ENCODE peak calls at places on chromosomes 7 and 10, in six cellular contexts. D is psoas muscle, X is transverse colon, L is IMR-90, C is left lung, W is heart right ventricle. U is an unnamed sample.

GRCh38 chr10:37687581-37687980 is 169.8 kb downstream of the ZNF248 start:
- DNase-seq in W (no peak), X (no peak), L (no peak), D (no peak), C (no peak), U (no peak)

GRCh38 chr10:28946479-28946878 is 269.2 kb downstream of the BAMBI start:
- DNase-seq in L (peak; percentile 79), W (no peak), X (no peak), D (no peak), C (no peak), U (no peak)

GRCh38 chr10:14971867-14972448 is 12.8 kb downstream of the MEIG1 start:
- DNase-seq in W (no peak), L (no peak), X (peak; percentile 38), D (peak; percentile 23), C (no peak), U (no peak)

GRCh38 chr10:14423111-14423744 is 92.5 kb upstream of the FRMD4A start:
- DNase-seq in C (no peak), W (no peak), D (no peak), X (peak; percentile 8), L (no peak), U (no peak)

GRCh38 chr10:96289218-96289910 is 14.9 kb upstream of the DNTT start:
- DNase-seq in L (no peak), D (no peak), X (no peak), C (no peak), W (no peak), U (no peak)

GRCh38 chr7:129212126-129212525 is 12.7 kb upstream of the AHCYL2 start:
- DNase-seq in X (no peak), W (no peak), C (no peak), D (no peak), L (no peak), U (no peak)

GRCh38 chr10:119931873-119932272 is 39.3 kb downstream of the SEC23IP start:
- DNase-seq in C (no peak), D (no peak), W (no peak), L (no peak), X (no peak), U (no peak)

GRCh38 chr10:60914676-60915075 is 29.3 kb downstream of the RHOBTB1 start:
- DNase-seq in D (peak; percentile 46), X (peak; percentile 44), W (peak; percentile 36), L (peak; percentile 93), C (no peak), U (no peak)

GRCh38 chr7:77338260-77338659 is 77.9 kb downstream of the GSAP start:
- DNase-seq in X (no peak), C (no peak), W (no peak), L (no peak), D (no peak), U (no peak)

GRCh38 chr10:481636-482035 is 207.8 kb downstream of the DIP2C start:
- DNase-seq in D (no peak), X (no peak), L (no peak), C (no peak), W (no peak), U (no peak)

GRCh38 chr10:64206409-64206808 is 685.2 kb downstream of the REEP3 start:
- DNase-seq in W (no peak), X (no peak), D (no peak), C (no peak), L (no peak), U (no peak)

GRCh38 chr7:24812313-24812945 is 55.2 kb upstream of the GSDME start:
- DNase-seq in D (peak; percentile 40), X (peak; percentile 61), C (no peak), W (peak; percentile 33), L (peak; percentile 36), U (peak; percentile 45)

GRCh38 chr10:44970812-44971395 is 7.7 kb downstream of the DEPP1 start:
- DNase-seq in C (no peak), X (no peak), D (no peak), L (no peak), W (no peak), U (no peak)

GRCh38 chr7:81402227-81402626 is 367.6 kb downstream of the HGF start:
- DNase-seq in X (no peak), W (no peak), C (no peak), D (no peak), L (no peak), U (no peak)

GRCh38 chr10:45181483-45181882 is 133.9 kb downstream of the OR13A1 start:
- DNase-seq in X (no peak), D (peak; percentile 42), C (no peak), L (peak; percentile 24), W (peak; percentile 11), U (no peak)

GRCh38 chr10:22742678-22743077 is 28.3 kb upstream of the PIP4K2A start:
- DNase-seq in W (no peak), L (no peak), C (no peak), D (no peak), X (no peak), U (no peak)

GRCh38 chr7:46317256-46317655 is 396.2 kb upstream of the IGFBP3 start:
- DNase-seq in X (no peak), L (peak; percentile 46), C (no peak), D (no peak), W (no peak), U (no peak)

GRCh38 chr7:151057737-151057988 is at the start of gene CDK5:
- DNase-seq in L (no peak), D (no peak), X (no peak), C (no peak), W (no peak), U (no peak)

GRCh38 chr10:80211786-80212185 is 6.4 kb upstream of the ANXA11 start:
- DNase-seq in X (no peak), W (no peak), D (no peak), C (no peak), L (no peak), U (no peak)

GRCh38 chr10:4512557-4513286 is 313.3 kb upstream of the AKR1E2 start:
- DNase-seq in D (no peak), W (peak; percentile 58), C (no peak), X (peak; percentile 44), L (peak; percentile 71), U (no peak)

GRCh38 chr7:20798081-20798693 is 11.5 kb upstream of the SP8 start:
- DNase-seq in L (no peak), C (peak; percentile 87), W (no peak), D (peak; percentile 22), X (peak; percentile 69), U (no peak)

GRCh38 chr10:62082729-62083412 is 181.4 kb downstream of the ARID5B start:
- DNase-seq in C (no peak), D (no peak), W (peak; percentile 43), X (peak; percentile 37), L (peak; percentile 74), U (no peak)

GRCh38 chr10:6977641-6978627 is 397.9 kb upstream of the PRKCQ start:
- DNase-seq in D (no peak), W (no peak), C (no peak), L (no peak), X (no peak), U (no peak)

GRCh38 chr10:6119962-6120361 is 31.1 kb downstream of the RBM17 start:
- DNase-seq in D (no peak), X (peak; percentile 69), W (no peak), L (no peak), C (no peak), U (no peak)

GRCh38 chr7:156156734-156157408 is 344.6 kb upstream of the SHH start:
- DNase-seq in D (no peak), W (no peak), C (no peak), L (no peak), X (peak; percentile 34), U (peak; percentile 22)

GRCh38 chr10:89032141-89032814 is 41.7 kb downstream of the FAS start:
- DNase-seq in C (peak; percentile 82), W (no peak), D (no peak), X (no peak), L (peak; percentile 91), U (no peak)

GRCh38 chr10:72321248-72322029 is 33.3 kb downstream of the DNAJB12 start:
- DNase-seq in D (no peak), X (no peak), L (no peak), C (no peak), W (no peak), U (no peak)

DNA sequence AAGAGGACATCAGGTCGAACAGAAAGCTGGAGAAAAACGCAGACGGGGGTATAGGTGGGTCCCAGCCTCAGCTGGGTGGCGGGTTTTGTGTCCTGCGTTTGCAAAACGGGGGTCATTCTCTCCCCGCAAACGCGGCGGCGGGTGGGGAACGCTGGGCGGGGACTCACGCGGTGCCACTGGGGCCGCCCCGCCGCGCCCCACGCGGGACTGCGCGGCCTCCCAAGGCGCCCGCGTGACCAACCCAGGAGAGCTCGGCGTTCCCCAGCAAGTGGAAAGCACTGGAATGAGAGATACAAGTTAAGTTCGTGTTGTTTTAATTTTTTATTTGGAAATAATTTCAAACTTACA is 851 bp upstream of the VIPR2 start:
- DNase-seq in C (no peak), D (no peak), W (no peak), X (no peak), L (no peak), U (no peak)
- H3K4me3 ChIP-seq in C (peak overlapping the region; percentile 30), D (peak overlapping the region; percentile 76), W (peak overlapping the region; percentile 61), X (peak overlapping the region; percentile 58), L (no peak overlapping the region), U (peak overlapping the region; percentile 61)

GRCh38 chr7:2729043-2729892 is 41.3 kb downstream of the AMZ1 start:
- DNase-seq in W (no peak), C (no peak), L (peak; percentile 44), D (no peak), X (no peak), U (no peak)
- H3K27ac ChIP-seq in W (peak overlapping the region; percentile 43), C (no peak overlapping the region), L (peak overlapping the region; percentile 47), D (peak overlapping the region; percentile 50), X (peak overlapping the region; percentile 69), U (peak overlapping the region; percentile 7)

GRCh38 chr10:117168135-117168674 is 29.1 kb upstream of the KCNK18 start:
- DNase-seq in X (peak; percentile 60), L (peak; percentile 10), W (peak; percentile 13), C (peak; percentile 96), D (peak; percentile 62), U (peak; percentile 60)
- H3K4me3 ChIP-seq in X (peak overlapping the region; percentile 30), L (no peak overlapping the region), W (no peak overlapping the region), C (peak overlapping the region; percentile 14), D (peak overlapping the region; percentile 25), U (peak overlapping the region; percentile 33)

GRCh38 chr10:102775973-102776669 is 32.4 kb downstream of the WBP1L start:
- DNase-seq in D (peak; percentile 87), L (peak; percentile 91), C (no peak), X (peak; percentile 59), W (peak; percentile 95), U (peak; percentile 51)

GRCh38 chr10:102773986-102774385 is 30.2 kb downstream of the WBP1L start:
- DNase-seq in C (no peak), D (no peak), X (peak; percentile 29), W (peak; percentile 68), L (peak; percentile 23), U (no peak)

GRCh38 chr10:102770792-102771191 is 27.0 kb downstream of the WBP1L start:
- DNase-seq in L (peak; percentile 61), X (no peak), C (no peak), W (no peak), D (no peak), U (no peak)

GRCh38 chr10:102775201-102775972 is 31.6 kb downstream of the WBP1L start:
- DNase-seq in W (peak; percentile 85), X (peak; percentile 21), D (peak; percentile 80), C (no peak), L (peak; percentile 15), U (no peak)

DNA sequence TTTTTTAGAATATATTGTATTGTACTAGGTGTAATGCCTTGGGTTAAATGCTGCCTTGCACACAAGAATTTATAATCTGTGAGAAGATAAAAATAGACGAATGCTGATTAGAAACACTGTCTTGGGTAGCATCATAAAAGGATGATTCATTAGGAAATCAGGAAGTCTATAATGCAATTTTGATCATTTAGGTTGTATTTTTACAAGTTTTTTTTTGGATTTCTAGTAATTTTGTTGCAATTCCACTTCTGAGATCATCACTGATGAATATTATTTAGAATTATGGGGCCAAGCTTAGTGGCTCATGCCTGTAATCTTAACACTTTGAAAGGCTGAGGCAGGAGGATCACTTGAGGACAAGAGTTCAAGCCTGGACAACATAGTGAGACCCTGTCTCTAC is 29.6 kb downstream of the WBP1L start:
- DNase-seq in X (no peak), D (no peak), W (no peak), C (no peak), L (peak; percentile 17), U (no peak)
- H3K27ac ChIP-seq in X (peak overlapping the region; percentile 87), D (peak overlapping the region; percentile 98), W (peak overlapping the region; percentile 99), C (peak overlapping the region; percentile 72), L (no peak overlapping the region), U (peak overlapping the region; percentile 87)